ENCODE peak calls at places on chromosome 11, in four cellular contexts. O is stomach, K is heart left ventricle, R is choroid plexus epithelial cell. H is an unnamed sample.
A peak's percentile ranks its signal among the peaks of the same experiment; 100 is the strongest.

GRCh38 chr11:124644426-124645280 is 22.0 kb downstream of the TBRG1 start:
- DNase-seq in O (peak; percentile 57), K (peak; percentile 41), R (peak; percentile 89), H (peak; percentile 76)

GRCh38 chr11:70670684-70671034 is 272.3 kb downstream of the CTTN start:
- DNase-seq in O (no peak), K (no peak), R (no peak), H (no peak)

GRCh38 chr11:115222218-115222862 is 281.9 kb downstream of the CADM1 start:
- DNase-seq in O (no peak), K (no peak), R (peak; percentile 98), H (peak; percentile 86)

GRCh38 chr11:2301631-2302272 is at the start of the genes C11orf21 and TSPAN32:
- DNase-seq in O (peak; percentile 69), K (peak; percentile 74), R (peak; percentile 60), H (peak; percentile 44)

GRCh38 chr11:3375552-3375951 is 3.4 kb downstream of the ZNF195 start:
- DNase-seq in O (no peak), K (no peak), R (peak; percentile 56), H (peak; percentile 40)

GRCh38 chr11:59556115-59556882 is 45.0 kb downstream of the OR4D9 start:
- DNase-seq in O (no peak), K (peak; percentile 59), R (peak; percentile 87), H (peak; percentile 90)

GRCh38 chr11:129302386-129303101 is 73.1 kb upstream of the BARX2 start:
- DNase-seq in O (no peak), K (no peak), R (no peak), H (no peak)

GRCh38 chr11:119476666-119477331 is 53.8 kb upstream of the THY1 start:
- DNase-seq in O (peak; percentile 21), K (no peak), R (no peak), H (no peak)

GRCh38 chr11:60915250-60915914 is 1.4 kb downstream of the TMEM109 start:
- DNase-seq in O (peak; percentile 77), K (peak; percentile 75), R (peak; percentile 44), H (peak; percentile 65)

GRCh38 chr11:2268911-2269600 is 1.3 kb downstream of the ASCL2 start:
- DNase-seq in O (peak; percentile 65), K (peak; percentile 49), R (peak; percentile 10), H (no peak)

GRCh38 chr11:77140231-77140959 is 12.3 kb downstream of the MYO7A start:
- DNase-seq in O (no peak), K (peak; percentile 71), R (peak; percentile 20), H (peak; percentile 31)

GRCh38 chr11:78210000-78210608 is 21.4 kb downstream of the USP35 start:
- DNase-seq in O (no peak), K (no peak), R (no peak), H (no peak)

GRCh38 chr11:130001491-130002351 is 914 bp downstream of the PRDM10 start:
- DNase-seq in O (peak; percentile 40), K (peak; percentile 53), R (peak; percentile 48), H (peak; percentile 29)

GRCh38 chr11:116605543-116605942 is 167.2 kb downstream of the BUD13 start:
- DNase-seq in O (peak; percentile 30), K (no peak), R (peak; percentile 11), H (no peak)

GRCh38 chr11:13134886-13135285 is 125.8 kb downstream of the RASSF10 start:
- DNase-seq in O (no peak), K (no peak), R (no peak), H (no peak)

GRCh38 chr11:8756201-8756600 is 73.6 kb downstream of the RPL27A start:
- DNase-seq in O (no peak), K (no peak), R (no peak), H (peak; percentile 83)

GRCh38 chr11:33899383-33900037 is 7.6 kb upstream of the LMO2 start:
- DNase-seq in O (peak; percentile 50), K (peak; percentile 87), R (peak; percentile 56), H (peak; percentile 79)

GRCh38 chr11:8382436-8383053 is 118.9 kb upstream of the LMO1 start:
- DNase-seq in O (no peak), K (no peak), R (peak; percentile 15), H (peak; percentile 20)

GRCh38 chr11:128568166-128568778 is 19.1 kb downstream of the ETS1 start:
- DNase-seq in O (no peak), K (peak; percentile 52), R (no peak), H (no peak)

GRCh38 chr11:33808228-33808828 is 34.0 kb upstream of the FBXO3 start:
- DNase-seq in O (peak; percentile 86), K (peak; percentile 82), R (peak; percentile 89), H (peak; percentile 72)

GRCh38 chr11:116471608-116472007 is 301.2 kb downstream of the BUD13 start:
- DNase-seq in O (no peak), K (no peak), R (peak; percentile 15), H (peak; percentile 64)

GRCh38 chr11:69654001-69654659 is 13.2 kb downstream of the CCND1 start:
- DNase-seq in O (no peak), K (no peak), R (no peak), H (no peak)

GRCh38 chr11:67023957-67024353 is 1.0 kb downstream of the SYT12 start:
- DNase-seq in O (no peak), K (no peak), R (no peak), H (no peak)

GRCh38 chr11:34997872-34998548 is 81.6 kb downstream of the PDHX start:
- DNase-seq in O (no peak), K (no peak), R (peak; percentile 65), H (peak; percentile 60)

GRCh38 chr11:2400761-2401435 is 348 bp downstream of the TSSC4 start:
- DNase-seq in O (no peak), K (no peak), R (no peak), H (no peak)

GRCh38 chr11:129881570-129882170 is 13.7 kb downstream of the NFRKB start:
- DNase-seq in O (peak; percentile 53), K (no peak), R (peak; percentile 46), H (peak; percentile 17)

GRCh38 chr11:102393272-102393730 is 46.3 kb downstream of the BIRC2 start:
- DNase-seq in O (no peak), K (no peak), R (no peak), H (no peak)

GRCh38 chr11:46247664-46248063 is 29.8 kb upstream of the CREB3L1 start:
- DNase-seq in O (peak; percentile 75), K (no peak), R (peak; percentile 86), H (peak; percentile 33)

GRCh38 chr11:1437500-1437899 is 47.8 kb downstream of the BRSK2 start:
- DNase-seq in O (peak; percentile 83), K (peak; percentile 76), R (peak; percentile 59), H (peak; percentile 16)

GRCh38 chr11:61693897-61694840 is 14.0 kb downstream of the DAGLA start:
- DNase-seq in O (no peak), K (peak; percentile 64), R (no peak), H (no peak)

GRCh38 chr11:16945671-16946469 is 68.3 kb downstream of the PLEKHA7 start:
- DNase-seq in O (peak; percentile 73), K (peak; percentile 60), R (peak; percentile 81), H (peak; percentile 38)

GRCh38 chr11:65184146-65184545 is 2.4 kb downstream of the CAPN1 start:
- DNase-seq in O (peak; percentile 24), K (no peak), R (no peak), H (no peak)

DNA sequence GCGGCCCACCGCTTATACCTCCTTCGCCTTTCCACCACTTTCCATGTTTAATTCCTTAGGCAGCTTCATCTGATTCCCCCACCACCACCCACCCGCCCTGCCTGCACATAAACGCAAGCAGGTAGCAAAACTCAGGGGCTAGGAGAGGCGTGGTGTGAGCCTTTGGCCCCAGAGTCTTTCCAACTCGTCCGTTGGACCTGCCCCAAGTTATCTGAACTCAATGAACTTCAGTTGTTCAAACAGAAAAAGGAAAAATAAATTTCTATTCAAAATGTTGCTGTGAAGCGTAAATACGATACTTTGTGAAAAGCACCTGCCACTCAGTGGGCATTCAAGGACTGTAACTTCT is 818 bp upstream of the CDON start:
- DNase-seq in O (no peak), K (no peak), R (no peak), H (no peak)
- H3K4me3 ChIP-seq in O (peak overlapping the region; percentile 76), K (peak overlapping the region; percentile 71), R (peak overlapping the region; percentile 30), H (peak overlapping the region; percentile 31)

GRCh38 chr11:64089493-64089892 is 53.8 kb downstream of the FLRT1 start:
- DNase-seq in O (no peak), K (no peak), R (no peak), H (no peak)
- H3K4me3 ChIP-seq in O (no peak overlapping the region), K (no peak overlapping the region), R (no peak overlapping the region), H (no peak overlapping the region)

DNA sequence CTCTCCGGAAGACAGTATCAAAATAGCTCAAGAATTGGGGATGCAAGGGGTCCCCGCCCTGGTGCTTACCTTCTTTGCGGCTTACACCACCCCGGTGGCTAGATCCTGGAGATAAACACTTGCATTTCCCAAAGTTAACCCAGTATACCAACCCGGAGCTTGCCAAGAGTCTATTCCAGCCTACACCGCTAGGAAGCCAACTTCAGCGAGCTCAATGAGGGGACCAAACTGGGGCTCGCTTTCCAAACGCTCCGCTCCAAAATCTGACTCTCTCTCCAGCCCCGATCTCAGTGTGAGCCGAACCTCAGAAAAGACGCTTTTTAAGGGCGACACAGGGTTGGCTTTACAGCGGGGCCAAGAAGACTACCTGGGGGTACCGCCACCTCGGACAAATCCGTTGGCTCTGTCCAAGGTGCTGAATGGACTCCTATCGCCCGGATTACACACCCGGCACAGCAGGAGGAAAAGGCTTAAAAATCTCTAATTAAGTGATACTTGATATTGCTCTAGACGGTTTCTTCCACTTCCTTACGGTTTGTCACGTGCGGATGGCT is 20.1 kb upstream of the BDNF start:
- DNase-seq in O (no peak), K (no peak), R (peak; percentile 69), H (no peak)
- H3K4me3 ChIP-seq in O (no peak overlapping the region), K (no peak overlapping the region), R (no peak overlapping the region), H (peak overlapping the region; percentile 85)

GRCh38 chr11:112963368-112963955 is 2.2 kb downstream of the NCAM1 start:
- DNase-seq in O (no peak), K (no peak), R (no peak), H (no peak)
- H3K4me3 ChIP-seq in O (peak overlapping the region; percentile 71), K (peak overlapping the region; percentile 90), R (peak overlapping the region; percentile 53), H (peak overlapping the region; percentile 67)

GRCh38 chr11:126990716-126991480 is 9.7 kb downstream of the KIRREL3 start:
- DNase-seq in O (no peak), K (no peak), R (no peak), H (peak; percentile 66)

GRCh38 chr11:126993599-126993998 is 7.0 kb downstream of the KIRREL3 start:
- DNase-seq in O (no peak), K (no peak), R (no peak), H (peak; percentile 70)

GRCh38 chr11:126991596-126991995 is 9.0 kb downstream of the KIRREL3 start:
- DNase-seq in O (no peak), K (no peak), R (no peak), H (no peak)

GRCh38 chr11:126992065-126992803 is 8.3 kb downstream of the KIRREL3 start:
- DNase-seq in O (no peak), K (no peak), R (peak; percentile 18), H (peak; percentile 100)

GRCh38 chr11:126992804-126993111 is 7.8 kb downstream of the KIRREL3 start:
- DNase-seq in O (no peak), K (no peak), R (peak; percentile 22), H (peak; percentile 98)
- H3K4me3 ChIP-seq in O (no peak overlapping the region), K (no peak overlapping the region), R (no peak overlapping the region), H (peak overlapping the region; percentile 50)

GRCh38 chr11:57484141-57484710 is 23.9 kb downstream of the RTN4RL2 start:
- DNase-seq in O (no peak), K (no peak), R (no peak), H (no peak)
- H3K4me3 ChIP-seq in O (no peak overlapping the region), K (no peak overlapping the region), R (no peak overlapping the region), H (no peak overlapping the region)

GRCh38 chr11:117862019-117862725 is 14.3 kb downstream of the FXYD6 start:
- DNase-seq in O (no peak), K (peak; percentile 34), R (no peak), H (no peak)
- H3K4me3 ChIP-seq in O (no peak overlapping the region), K (peak overlapping the region; percentile 15), R (no peak overlapping the region), H (no peak overlapping the region)

H was measured in AG10803.